ENCODE peak calls at places on chromosomes 5 and 9, in four cellular contexts. H, Y, S and Q are unnamed samples.

GRCh38 chr5:129716235-129717030 is 31.5 kb upstream of the MINAR2 start:
- DNase-seq in H (no peak), Y (no peak), S (no peak), Q (no peak)

GRCh38 chr9:74035786-74036185 is 461.3 kb upstream of the RORB start:
- DNase-seq in H (no peak), Y (no peak), S (no peak), Q (no peak)

GRCh38 chr5:154395407-154396106 is 50.2 kb upstream of the SAP30L start:
- DNase-seq in H (no peak), Y (peak; percentile 40), S (no peak), Q (no peak)

GRCh38 chr5:175556794-175557193 is 78.4 kb downstream of the SFXN1 start:
- DNase-seq in H (no peak), Y (no peak), S (no peak), Q (no peak)

GRCh38 chr9:16133556-16134227 is 580.8 kb downstream of the CCDC171 start:
- DNase-seq in H (no peak), Y (no peak), S (peak; percentile 79), Q (peak; percentile 43)

GRCh38 chr5:107542428-107542827 is 128.3 kb downstream of the EFNA5 start:
- DNase-seq in H (no peak), Y (peak; percentile 88), S (peak; percentile 71), Q (peak; percentile 74)

GRCh38 chr9:93295456-93296076 is 111.6 kb downstream of the WNK2 start:
- DNase-seq in H (peak; percentile 74), Y (no peak), S (no peak), Q (no peak)

GRCh38 chr5:43638556-43638955 is 35.6 kb downstream of the NNT start:
- DNase-seq in H (no peak), Y (no peak), S (no peak), Q (no peak)

GRCh38 chr9:31243386-31243785 is 1141.1 kb upstream of the ACO1 start:
- DNase-seq in H (no peak), Y (no peak), S (no peak), Q (no peak)

GRCh38 chr5:60346391-60346790 is 353.6 kb downstream of the DEPDC1B start:
- DNase-seq in H (no peak), Y (no peak), S (no peak), Q (no peak)

GRCh38 chr9:122126340-122127333 is 32.9 kb downstream of the NDUFA8 start:
- DNase-seq in H (no peak), Y (no peak), S (no peak), Q (no peak)

GRCh38 chr9:122124528-122124927 is 31.4 kb upstream of the TTLL11 start:
- DNase-seq in H (no peak), Y (no peak), S (no peak), Q (no peak)

GRCh38 chr9:122127396-122127798 is 32.2 kb downstream of the NDUFA8 start:
- DNase-seq in H (no peak), Y (no peak), S (no peak), Q (no peak)

GRCh38 chr9:122125158-122125890 is 32.2 kb upstream of the TTLL11 start:
- DNase-seq in H (peak; percentile 93), Y (peak; percentile 80), S (peak; percentile 79), Q (peak; percentile 32)

GRCh38 chr9:122125891-122126331 is 32.8 kb upstream of the TTLL11 start:
- DNase-seq in H (no peak), Y (no peak), S (no peak), Q (no peak)
- H3K4me3 ChIP-seq in H (no peak overlapping the region), Y (peak overlapping the region; percentile 31), S (peak overlapping the region; percentile 26), Q (no peak overlapping the region)

GRCh38 chr9:115883467-115884329 is 269.9 kb upstream of the PAPPA start:
- DNase-seq in H (no peak), Y (no peak), S (peak; percentile 69), Q (peak; percentile 38)
- TF ChIP-seq CTCF in H (no peak), Y (peak; percentile 54), S (peak; percentile 87), Q (peak; percentile 96)

GRCh38 chr9:65430221-65430620 is 145.2 kb upstream of the FOXD4L5 start:
- DNase-seq in H (no peak), Y (no peak), S (no peak), Q (no peak)

GRCh38 chr9:65432051-65432450 is 147.0 kb upstream of the FOXD4L5 start:
- DNase-seq in H (no peak), Y (no peak), S (no peak), Q (no peak)

GRCh38 chr9:65420771-65421170 is 135.8 kb upstream of the FOXD4L5 start:
- DNase-seq in H (no peak), Y (no peak), S (no peak), Q (no peak)

DNA sequence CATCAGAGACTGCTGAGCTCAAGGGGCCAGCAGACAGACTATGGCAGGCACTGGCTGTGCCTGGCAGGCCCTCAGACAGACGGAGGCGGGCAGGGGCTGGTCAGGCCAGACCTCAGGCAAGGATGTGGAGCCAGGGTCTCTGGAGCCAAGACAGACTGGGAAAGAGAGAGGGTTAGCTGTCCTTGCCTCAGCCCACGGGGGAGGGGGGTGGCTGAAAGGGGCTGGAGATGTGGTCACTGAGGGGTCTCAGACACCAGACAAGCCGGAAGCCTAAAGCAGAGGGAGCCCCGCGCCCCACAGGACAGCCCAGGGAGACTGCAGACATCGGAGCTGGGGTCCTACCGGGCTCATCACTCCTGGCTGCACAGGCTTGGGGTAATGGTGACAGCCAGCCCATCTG is 141.2 kb upstream of the FOXD4L5 start:
- DNase-seq in H (peak; percentile 65), Y (no peak), S (no peak), Q (no peak)
- H3K4me3 ChIP-seq in H (no peak overlapping the region), Y (no peak overlapping the region), S (no peak overlapping the region), Q (no peak overlapping the region)

GRCh38 chr9:121962421-121962820 is 130.7 kb downstream of the TTLL11 start:
- DNase-seq in H (no peak), Y (no peak), S (no peak), Q (no peak)
- TF ChIP-seq CTCF in H (no peak), Y (no peak), S (no peak), Q (no peak)

GRCh38 chr5:132471944-132472343 is 18.6 kb downstream of the IRF1 start:
- DNase-seq in H (peak; percentile 71), Y (peak; percentile 22), S (no peak), Q (no peak)
- H3K4me3 ChIP-seq in H (no peak overlapping the region), Y (no peak overlapping the region), S (no peak overlapping the region), Q (no peak overlapping the region)

GRCh38 chr9:12813960-12814876 is 39.4 kb downstream of the LURAP1L start:
- DNase-seq in H (no peak), Y (peak; percentile 47), S (peak; percentile 89), Q (peak; percentile 76)
- TF ChIP-seq CTCF in H (no peak), Y (peak; percentile 38), S (peak; percentile 27), Q (no peak)

GRCh38 chr5:123095694-123096120 is 6.7 kb downstream of the PRDM6 start:
- DNase-seq in H (no peak), Y (no peak), S (no peak), Q (no peak)
- H3K4me3 ChIP-seq in H (no peak overlapping the region), Y (no peak overlapping the region), S (no peak overlapping the region), Q (no peak overlapping the region)

GRCh38 chr5:72850113-72850512 is 33.7 kb downstream of the TNPO1 start:
- DNase-seq in H (no peak), Y (no peak), S (no peak), Q (no peak)

GRCh38 chr5:72847439-72847838 is 31.0 kb downstream of the TNPO1 start:
- DNase-seq in H (no peak), Y (no peak), S (no peak), Q (no peak)

GRCh38 chr5:72847989-72848473 is 31.6 kb downstream of the TNPO1 start:
- DNase-seq in H (peak; percentile 97), Y (peak; percentile 92), S (peak; percentile 94), Q (peak; percentile 80)

GRCh38 chr5:72849546-72849945 is 33.1 kb downstream of the TNPO1 start:
- DNase-seq in H (no peak), Y (no peak), S (no peak), Q (no peak)

GRCh38 chr5:72848474-72849428 is 32.3 kb downstream of the TNPO1 start:
- DNase-seq in H (peak; percentile 91), Y (peak; percentile 68), S (peak; percentile 44), Q (no peak)
- TF ChIP-seq CTCF in H (no peak), Y (no peak), S (no peak), Q (no peak)

GRCh38 chr5:14665949-14666741 is 1.6 kb downstream of the OTULIN start:
- DNase-seq in H (peak; percentile 84), Y (peak; percentile 30), S (peak; percentile 43), Q (no peak)
- H3K4me3 ChIP-seq in H (peak overlapping the region; percentile 73), Y (peak overlapping the region; percentile 60), S (peak overlapping the region; percentile 90), Q (peak overlapping the region; percentile 83)